ENCODE peak calls at places on chromosomes 12 and 14, in five cellular contexts. One of them, this sample, is unnamed.

GRCh38 chr12:30515351-30515750 is 180.3 kb downstream of the IPO8 start:
- DNase-seq in Karpas-422: peak
- DNase-seq in mesothelial cell of epicardium: no peak
- DNase-seq in RCC 7860: no peak
- DNase-seq in OCI-LY7: peak
- DNase-seq in this sample: peak

GRCh38 chr12:60279224-60279623 is 683.4 kb downstream of the SLC16A7 start:
- DNase-seq in Karpas-422: no peak
- DNase-seq in mesothelial cell of epicardium: no peak
- DNase-seq in RCC 7860: no peak
- DNase-seq in OCI-LY7: no peak
- DNase-seq in this sample: no peak

GRCh38 chr12:55757701-55758100 is 14.8 kb downstream of the GDF11 start:
- DNase-seq in Karpas-422: no peak
- DNase-seq in mesothelial cell of epicardium: no peak
- DNase-seq in RCC 7860: no peak
- DNase-seq in OCI-LY7: no peak
- DNase-seq in this sample: no peak

GRCh38 chr12:95551305-95551704 is at the start of gene USP44:
- DNase-seq in Karpas-422: no peak
- DNase-seq in mesothelial cell of epicardium: no peak
- DNase-seq in RCC 7860: no peak
- DNase-seq in OCI-LY7: no peak
- DNase-seq in this sample: no peak

GRCh38 chr14:60061371-60061770 is 30.4 kb upstream of the PCNX4 start:
- DNase-seq in Karpas-422: no peak
- DNase-seq in mesothelial cell of epicardium: no peak
- DNase-seq in RCC 7860: no peak
- DNase-seq in OCI-LY7: no peak
- DNase-seq in this sample: no peak

GRCh38 chr14:23129759-23130316 is 10.8 kb upstream of the CEBPE start:
- DNase-seq in Karpas-422: no peak
- DNase-seq in mesothelial cell of epicardium: no peak
- DNase-seq in RCC 7860: no peak
- DNase-seq in OCI-LY7: no peak
- DNase-seq in this sample: no peak

GRCh38 chr12:85713368-85713767 is 122.8 kb downstream of the RASSF9 start:
- DNase-seq in Karpas-422: no peak
- DNase-seq in mesothelial cell of epicardium: no peak
- DNase-seq in RCC 7860: no peak
- DNase-seq in OCI-LY7: no peak
- DNase-seq in this sample: no peak

GRCh38 chr12:45789025-45789424 is 59.5 kb downstream of the ARID2 start:
- DNase-seq in Karpas-422: peak
- DNase-seq in mesothelial cell of epicardium: no peak
- DNase-seq in RCC 7860: no peak
- DNase-seq in OCI-LY7: peak
- DNase-seq in this sample: peak

GRCh38 chr14:24367506-24368214 is at the start of gene NFATC4:
- DNase-seq in Karpas-422: peak
- DNase-seq in mesothelial cell of epicardium: peak
- DNase-seq in RCC 7860: no peak
- DNase-seq in OCI-LY7: peak
- DNase-seq in this sample: peak

GRCh38 chr12:120856980-120857379 is 47.2 kb downstream of the SPPL3 start:
- DNase-seq in Karpas-422: peak
- DNase-seq in mesothelial cell of epicardium: no peak
- DNase-seq in RCC 7860: no peak
- DNase-seq in OCI-LY7: peak
- DNase-seq in this sample: peak

GRCh38 chr12:132583736-132584135 is 26.6 kb downstream of the LRCOL1 start:
- DNase-seq in Karpas-422: no peak
- DNase-seq in mesothelial cell of epicardium: no peak
- DNase-seq in RCC 7860: no peak
- DNase-seq in OCI-LY7: no peak
- DNase-seq in this sample: no peak

This sample was measured in NB4.